ENCODE peak calls at places on chromosomes 5 and 9, in six cellular contexts. C is WTC11; F is CD8-positive, alpha-beta T cell; J is HFFc6; X is endodermal cell; T is coronary artery. Q is an unnamed sample.

GRCh38 chr9:17829812-17830385 is 251.0 kb downstream of the SH3GL2 start:
- DNase-seq in X (no peak), C (no peak), T (no peak), F (no peak), J (no peak), Q (no peak)

GRCh38 chr9:80664327-80665210 is 1024.8 kb downstream of the TLE1 start:
- DNase-seq in X (no peak), F (no peak), C (no peak), J (no peak), T (no peak), Q (no peak)

GRCh38 chr9:133347515-133347984 is 381 bp downstream of the MED22 start:
- DNase-seq in F (peak), C (peak), X (peak), T (no peak), J (no peak), Q (peak)

GRCh38 chr5:136901-137300 is 44.9 kb downstream of the PLEKHG4B start:
- DNase-seq in C (no peak), T (no peak), X (no peak), F (no peak), J (no peak), Q (no peak)

GRCh38 chr5:154479944-154480750 is 2.1 kb upstream of the HAND1 start:
- DNase-seq in X (peak), T (no peak), C (peak), J (no peak), F (no peak), Q (peak)

GRCh38 chr5:72268753-72269410 is 51.2 kb downstream of the MRPS27 start:
- DNase-seq in F (peak), X (peak), J (peak), T (no peak), C (peak), Q (no peak)

GRCh38 chr5:61318374-61318773 is 13.7 kb upstream of the ZSWIM6 start:
- DNase-seq in X (no peak), F (no peak), T (no peak), J (no peak), C (no peak), Q (no peak)

GRCh38 chr5:159178978-159179377 is 30.4 kb downstream of the RNF145 start:
- DNase-seq in J (peak), T (no peak), C (no peak), F (no peak), X (no peak), Q (no peak)

GRCh38 chr5:61332891-61333350 is 863 bp downstream of the ZSWIM6 start:
- DNase-seq in C (peak), X (peak), F (peak), J (peak), T (peak), Q (peak)

GRCh38 chr5:95924720-95925119 is 36.9 kb downstream of the ELL2 start:
- DNase-seq in C (no peak), F (no peak), T (no peak), X (no peak), J (no peak), Q (no peak)

GRCh38 chr9:100084145-100084478 is 14.7 kb downstream of the ERP44 start:
- DNase-seq in X (no peak), J (no peak), F (no peak), C (no peak), T (no peak), Q (no peak)

GRCh38 chr9:38313421-38313820 is 79.1 kb upstream of the ALDH1B1 start:
- DNase-seq in X (no peak), F (no peak), J (no peak), C (no peak), T (no peak), Q (no peak)

GRCh38 chr5:35651002-35651756 is 33.5 kb downstream of the SPEF2 start:
- DNase-seq in X (peak), F (peak), C (peak), J (peak), T (no peak), Q (no peak)

GRCh38 chr5:53777864-53778618 is 217.6 kb downstream of the NDUFS4 start:
- DNase-seq in X (no peak), F (no peak), C (no peak), J (no peak), T (no peak), Q (no peak)

GRCh38 chr5:164597293-164597900 is 1092.0 kb downstream of the MAT2B start:
- DNase-seq in F (no peak), T (no peak), J (no peak), X (peak), C (peak), Q (no peak)

GRCh38 chr5:64229163-64229774 is 63.6 kb downstream of the RNF180 start:
- DNase-seq in T (no peak), F (no peak), C (no peak), J (peak), X (no peak), Q (no peak)

GRCh38 chr5:76104027-76104426 is 20.8 kb downstream of the SV2C start:
- DNase-seq in F (no peak), X (peak), J (no peak), C (peak), T (no peak), Q (peak)

GRCh38 chr5:170572453-170572852 is 68.6 kb downstream of the KCNIP1 start:
- DNase-seq in F (no peak), J (no peak), T (no peak), C (no peak), X (no peak), Q (no peak)

GRCh38 chr9:131095666-131096489 is 453 bp upstream of the AIF1L start:
- DNase-seq in F (no peak), J (no peak), X (peak), T (no peak), C (peak), Q (no peak)

GRCh38 chr5:78568212-78568611 is 80.4 kb downstream of the LHFPL2 start:
- DNase-seq in F (no peak), J (no peak), C (no peak), T (no peak), X (no peak), Q (no peak)

GRCh38 chr9:113793558-113793957 is 82.6 kb upstream of the ZNF618 start:
- DNase-seq in T (no peak), C (no peak), F (no peak), J (no peak), X (no peak), Q (no peak)

GRCh38 chr5:123776761-123777160 is 264.8 kb downstream of the CSNK1G3 start:
- DNase-seq in J (peak), C (no peak), X (no peak), F (no peak), T (no peak), Q (no peak)

GRCh38 chr9:110700953-110701352 is 32.4 kb downstream of the MUSK start:
- DNase-seq in T (no peak), X (no peak), C (no peak), J (peak), F (no peak), Q (no peak)

GRCh38 chr5:93930098-93930497 is 188.7 kb upstream of the POU5F2 start:
- DNase-seq in C (no peak), J (no peak), T (no peak), F (no peak), X (no peak), Q (no peak)

GRCh38 chr9:113895526-113895925 is 19.4 kb downstream of the ZNF618 start:
- DNase-seq in T (no peak), F (no peak), X (no peak), C (no peak), J (peak), Q (no peak)

GRCh38 chr5:92467695-92468094 is 1084.6 kb upstream of the ARRDC3 start:
- DNase-seq in T (no peak), X (no peak), C (no peak), F (no peak), J (no peak), Q (no peak)

GRCh38 chr5:43110606-43111170 is 10.0 kb upstream of the ZNF131 start:
- DNase-seq in C (peak), F (peak), T (no peak), J (no peak), X (peak), Q (no peak)
- TF ChIP-seq CTCF in C (peak), F (peak), T (no peak), J (peak), X (peak), Q (peak)

DNA sequence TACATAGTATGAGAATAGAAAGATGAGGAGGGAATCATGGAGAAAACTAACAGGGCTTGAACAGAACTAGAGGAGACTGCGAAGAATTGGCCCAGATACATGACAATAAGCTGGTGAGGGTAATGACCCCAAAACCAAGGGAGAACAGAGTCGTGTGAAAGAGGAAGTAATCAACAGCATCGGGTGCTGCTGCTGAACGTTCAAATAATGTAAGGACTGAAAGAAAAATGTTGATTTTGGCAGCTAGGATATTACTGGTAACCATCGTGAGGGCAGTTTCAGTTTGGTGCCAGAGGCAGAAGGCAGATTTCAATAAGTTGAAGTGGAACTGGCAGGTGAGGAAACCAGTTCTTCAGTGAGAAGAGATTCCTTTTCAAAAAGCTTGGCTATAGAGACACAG is 66.8 kb upstream of the SMC2 start:
- DNase-seq in J (no peak), T (no peak), X (no peak), F (no peak), C (no peak), Q (no peak)
- TF ChIP-seq CTCF in J (no peak), T (no peak), X (no peak), F (no peak), C (no peak), Q (no peak)

DNA sequence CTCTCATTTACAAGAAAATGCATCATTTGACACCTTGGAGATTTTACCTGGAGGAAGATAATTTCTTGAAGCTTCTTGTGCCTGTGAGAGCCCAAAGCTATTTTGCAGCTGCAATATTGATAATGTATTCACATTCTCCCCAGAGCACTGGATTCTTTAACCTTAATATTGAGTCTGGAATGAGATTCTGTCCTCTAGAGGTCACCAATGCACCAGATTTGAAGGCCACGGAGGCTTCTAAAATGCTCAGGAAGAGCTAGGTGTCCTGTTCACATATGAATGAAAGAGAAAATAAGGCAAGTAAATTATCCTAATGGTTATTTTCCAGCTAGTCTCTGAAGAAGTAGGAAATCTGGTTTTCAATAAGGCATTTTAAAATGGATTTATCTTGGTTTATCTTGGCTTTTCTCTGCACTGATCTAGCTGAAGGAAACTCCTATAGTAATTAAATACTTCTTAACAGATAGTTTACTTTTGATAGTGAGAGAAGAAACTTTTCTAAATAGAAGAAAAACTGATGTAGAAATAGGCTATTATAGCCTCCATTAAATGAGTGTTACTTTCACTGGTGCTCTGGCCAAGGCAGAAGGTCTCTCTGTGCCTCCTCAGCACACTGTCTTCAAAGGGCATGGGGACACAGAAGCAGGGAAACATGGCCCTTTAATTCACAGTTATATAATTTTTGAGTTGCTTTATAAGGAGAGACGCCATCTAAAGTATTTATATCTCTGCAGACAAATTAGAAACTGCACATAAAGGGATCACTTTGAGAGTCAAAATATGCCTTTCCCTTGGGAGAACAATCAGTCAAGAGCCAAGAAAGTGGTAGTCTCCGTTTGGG is 297.0 kb upstream of the ACTBL2 start:
- DNase-seq in X (peak), C (peak), F (no peak), J (peak), T (no peak), Q (peak)
- TF ChIP-seq CTCF in X (peak), C (peak), F (no peak), J (peak), T (peak), Q (peak)

GRCh38 chr5:119811443-119811842 is 182.1 kb downstream of the FAM170A start:
- DNase-seq in X (no peak), C (no peak), J (no peak), F (no peak), T (no peak), Q (no peak)

GRCh38 chr5:119810217-119810616 is 180.9 kb downstream of the FAM170A start:
- DNase-seq in J (no peak), C (no peak), X (no peak), F (no peak), T (no peak), Q (no peak)

GRCh38 chr5:119808024-119808423 is 178.7 kb downstream of the FAM170A start:
- DNase-seq in C (no peak), T (no peak), J (no peak), X (no peak), F (no peak), Q (no peak)

DNA sequence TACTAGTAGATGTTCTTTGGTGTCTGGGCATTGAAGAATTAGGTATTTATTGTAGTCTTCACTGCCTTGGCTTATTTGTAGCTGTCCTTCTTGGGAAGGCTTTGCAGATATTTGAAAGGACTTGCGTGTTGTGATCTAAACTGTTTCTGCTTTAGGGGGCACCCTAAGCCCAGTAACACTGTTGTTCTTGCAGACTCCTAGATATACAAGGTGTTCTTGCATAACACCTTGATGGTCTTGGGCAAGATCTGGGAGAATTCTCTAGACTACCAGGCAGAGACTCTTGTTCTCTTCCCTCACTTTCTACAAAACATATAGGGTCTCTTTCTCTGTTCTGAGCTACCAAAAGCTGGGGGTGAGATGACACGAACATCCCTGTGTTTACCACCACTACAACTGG is 179.1 kb downstream of the FAM170A start:
- DNase-seq in F (no peak), C (no peak), X (no peak), J (no peak), T (no peak), Q (no peak)
- TF ChIP-seq CTCF in F (no peak), C (no peak), X (peak), J (no peak), T (no peak), Q (no peak)

DNA sequence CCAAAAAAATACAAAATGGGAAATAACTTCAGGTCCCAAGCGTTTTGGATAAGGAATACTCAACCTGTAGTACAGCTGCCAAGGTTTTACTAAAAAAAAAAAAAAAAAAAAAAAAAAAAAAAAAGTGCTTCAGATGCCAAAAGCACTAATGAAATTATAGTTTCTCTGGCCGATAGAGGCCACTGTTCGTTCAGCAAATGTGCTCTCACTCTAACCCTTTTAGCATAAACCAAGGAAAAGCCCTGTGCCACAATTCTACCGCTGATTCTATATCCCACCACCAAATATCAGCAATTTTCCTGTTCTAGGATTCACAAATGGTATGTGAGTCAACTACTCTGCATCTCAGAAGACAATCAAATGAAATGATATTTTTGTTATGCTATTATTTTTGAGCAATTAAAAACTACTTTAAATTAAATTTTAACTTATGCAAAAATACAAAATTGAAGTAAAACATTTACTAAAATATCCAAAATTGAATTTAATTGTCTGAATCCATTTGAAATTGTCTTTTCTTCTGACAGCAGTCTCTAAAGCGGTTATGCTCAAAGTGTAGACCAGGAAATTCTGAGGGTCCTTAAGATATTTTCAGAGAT is 79.8 kb downstream of the RICTOR start:
- DNase-seq in T (no peak), X (peak), C (peak), J (peak), F (peak), Q (no peak)
- TF ChIP-seq CTCF in T (no peak), X (peak), C (no peak), J (peak), F (peak), Q (peak)

GRCh38 chr9:137621131-137621757 is 2.4 kb downstream of the EHMT1 start:
- DNase-seq in J (peak), F (no peak), X (no peak), T (no peak), C (no peak), Q (no peak)
- TF ChIP-seq CTCF in J (peak), F (no peak), X (peak), T (no peak), C (no peak), Q (peak)